ENCODE peak calls at places on chromosome 22, in six cellular contexts. I is neural crest cell, X is progenitor cell of endocrine pancreas, C is esophagus squamous epithelium, V is psoas muscle, Y is A549. J is an unnamed sample.

GRCh38 chr22:46775364-46775758 is 12.9 kb downstream of the TBC1D22A start:
- DNase-seq in I (no peak), X (no peak), C (no peak), V (no peak), Y (no peak), J (no peak)

GRCh38 chr22:49392841-49393510 is 434.7 kb downstream of the BRD1 start:
- DNase-seq in I (no peak), X (no peak), C (no peak), V (no peak), Y (no peak), J (no peak)

GRCh38 chr22:30017824-30018223 is 62.4 kb upstream of the HORMAD2 start:
- DNase-seq in I (no peak), X (no peak), C (no peak), V (no peak), Y (no peak), J (no peak)

GRCh38 chr22:23533328-23533762 is 46.7 kb downstream of the IGLL1 start:
- DNase-seq in I (peak; percentile 74), X (peak; percentile 67), C (no peak), V (no peak), Y (peak; percentile 50), J (peak; percentile 2)

GRCh38 chr22:49883294-49883640 is 29.6 kb downstream of the ZBED4 start:
- DNase-seq in I (no peak), X (no peak), C (no peak), V (no peak), Y (no peak), J (no peak)

GRCh38 chr22:17100621-17101020 is 15.8 kb downstream of the IL17RA start:
- DNase-seq in I (no peak), X (no peak), C (no peak), V (no peak), Y (no peak), J (no peak)

GRCh38 chr22:50600541-50600940 is at the start of gene MAPK8IP2:
- DNase-seq in I (no peak), X (no peak), C (no peak), V (no peak), Y (no peak), J (no peak)

GRCh38 chr22:21937041-21937820 is 15.4 kb downstream of the PPM1F start:
- DNase-seq in I (no peak), X (no peak), C (no peak), V (peak; percentile 53), Y (no peak), J (no peak)

GRCh38 chr22:23752750-23753149 is 1.5 kb downstream of the VPREB3 start:
- DNase-seq in I (no peak), X (no peak), C (no peak), V (no peak), Y (no peak), J (no peak)

GRCh38 chr22:44488354-44488753 is 9.7 kb downstream of the RTL6 start:
- DNase-seq in I (no peak), X (no peak), C (no peak), V (no peak), Y (no peak), J (no peak)

GRCh38 chr22:19132693-19133400 is 1.7 kb downstream of the TSSK2 start:
- DNase-seq in I (no peak), X (no peak), C (no peak), V (no peak), Y (no peak), J (no peak)

GRCh38 chr22:21612858-21613257 is 17.0 kb downstream of the YDJC start:
- DNase-seq in I (no peak), X (no peak), C (no peak), V (no peak), Y (no peak), J (no peak)

GRCh38 chr22:29621761-29622526 is 18.5 kb downstream of the NF2 start:
- DNase-seq in I (no peak), X (no peak), C (no peak), V (no peak), Y (peak; percentile 69), J (peak; percentile 83)

GRCh38 chr22:42611076-42611475 is 3.6 kb downstream of the POLDIP3 start:
- DNase-seq in I (no peak), X (no peak), C (no peak), V (no peak), Y (no peak), J (no peak)

GRCh38 chr22:29309332-29310064 is 3.0 kb downstream of the GAS2L1 start:
- DNase-seq in I (no peak), X (no peak), C (no peak), V (no peak), Y (no peak), J (no peak)

GRCh38 chr22:44522526-44523170 is 24.6 kb upstream of the RTL6 start:
- DNase-seq in I (no peak), X (no peak), C (no peak), V (no peak), Y (no peak), J (no peak)

GRCh38 chr22:44625981-44626687 is 75.9 kb upstream of the PRR5 start:
- DNase-seq in I (peak; percentile 77), X (peak; percentile 74), C (no peak), V (peak; percentile 68), Y (peak; percentile 46), J (peak; percentile 55)

GRCh38 chr22:50620861-50621490 is 7.0 kb downstream of the ARSA start:
- DNase-seq in I (no peak), X (no peak), C (no peak), V (no peak), Y (no peak), J (no peak)

GRCh38 chr22:29744902-29745301 is 21.9 kb downstream of the ZMAT5 start:
- DNase-seq in I (no peak), X (no peak), C (no peak), V (peak; percentile 84), Y (no peak), J (peak; percentile 75)

DNA sequence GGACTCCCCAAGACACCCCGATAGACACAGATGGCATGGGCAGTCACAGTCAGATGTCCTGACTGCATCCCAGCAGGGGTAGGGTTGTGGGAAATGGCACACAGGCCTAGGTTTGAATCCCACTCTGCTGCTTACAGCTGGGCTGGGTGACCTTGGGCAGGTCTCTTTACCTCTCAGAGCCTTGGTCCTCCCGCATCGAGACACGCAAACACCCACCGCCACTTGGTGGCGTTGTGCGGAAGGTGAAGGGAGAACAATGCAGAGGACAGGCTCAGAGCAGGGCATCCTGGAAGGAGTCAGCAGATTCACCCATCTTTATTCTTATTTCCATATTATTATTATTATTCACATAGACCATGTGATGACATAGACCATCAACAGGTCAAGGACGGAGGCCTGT is 140.5 kb downstream of the MIAT start:
- DNase-seq in I (peak; percentile 9), X (no peak), C (no peak), V (no peak), Y (peak; percentile 13), J (no peak)
- TF ChIP-seq CTCF in I (no peak), X (no peak), C (no peak), V (no peak), Y (peak; percentile 30), J (no peak)

DNA sequence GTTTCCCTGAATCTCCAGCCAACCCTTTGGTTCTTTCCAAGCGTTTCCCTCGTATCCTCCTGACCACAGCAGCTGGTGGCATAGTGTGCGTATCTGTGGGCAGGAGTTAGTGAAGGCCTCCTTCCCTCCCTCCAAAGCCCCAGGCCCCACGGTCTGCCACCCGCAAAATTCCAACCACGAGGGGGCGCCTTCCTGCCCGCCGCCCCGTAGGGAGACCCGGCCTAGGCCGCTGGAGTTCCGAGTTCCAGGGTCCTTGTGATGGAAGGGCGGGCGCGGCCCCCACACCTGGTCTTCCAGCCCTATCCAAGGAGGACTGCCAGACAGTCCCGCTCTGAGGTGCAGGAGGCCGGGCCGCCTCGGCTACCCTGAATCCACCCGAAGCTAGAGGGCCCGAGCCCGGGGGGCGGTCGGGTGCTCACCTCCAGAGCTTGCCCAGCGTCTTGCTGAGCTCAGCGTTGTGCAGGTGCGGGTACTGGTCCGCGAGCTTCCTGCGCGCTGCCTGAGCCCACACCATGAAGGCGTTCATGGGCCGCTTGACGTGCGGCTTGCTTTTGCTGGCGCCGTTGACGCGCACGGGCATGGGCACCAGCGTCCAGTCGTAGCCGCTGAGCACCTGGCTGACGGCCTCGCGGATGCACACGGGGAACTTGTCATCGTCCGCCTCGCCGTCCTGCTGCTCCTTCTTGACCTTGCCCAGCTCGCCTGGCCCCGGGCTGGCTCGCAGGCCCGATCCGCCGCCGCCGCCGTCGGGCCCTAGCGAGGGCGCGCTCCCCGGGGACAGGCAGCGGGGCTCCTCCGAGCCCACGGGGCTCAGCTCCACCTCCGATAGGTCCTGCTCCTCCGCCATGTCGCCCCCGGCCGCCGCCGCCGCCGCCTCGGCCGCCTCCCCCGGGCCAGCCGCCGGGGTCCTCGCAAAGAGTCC is 1.2 kb downstream of the SOX10 start:
- DNase-seq in I (peak; percentile 57), X (peak; percentile 36), C (no peak), V (no peak), Y (no peak), J (no peak)
- TF ChIP-seq CTCF in I (peak; percentile 71), X (peak; percentile 67), C (no peak), V (no peak), Y (no peak), J (no peak)

DNA sequence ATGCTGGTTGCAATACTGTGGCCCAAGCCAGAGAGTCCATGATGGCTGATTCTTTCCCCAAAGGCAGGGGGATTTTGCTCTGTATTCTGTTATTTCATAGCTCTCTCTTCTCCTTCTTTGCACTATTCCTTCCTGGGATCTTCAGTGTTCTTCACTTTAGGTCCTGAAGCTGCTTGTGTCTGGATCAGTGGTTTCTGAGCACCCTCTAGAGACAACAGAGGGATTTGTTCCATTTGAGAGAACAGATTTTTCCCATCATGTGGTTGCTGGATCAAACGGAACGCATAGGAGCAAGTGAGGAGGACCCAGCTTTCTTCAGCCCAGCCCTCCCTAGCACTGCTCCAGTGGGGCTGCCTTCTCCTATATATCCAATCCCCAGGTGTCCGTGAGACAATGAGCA is 68.7 kb upstream of the SYN3 start:
- DNase-seq in I (no peak), X (no peak), C (no peak), V (no peak), Y (no peak), J (peak; percentile 16)
- TF ChIP-seq CTCF in I (peak; percentile 54), X (peak; percentile 33), C (no peak), V (no peak), Y (peak; percentile 24), J (no peak)

GRCh38 chr22:39997939-39998726 is 3.4 kb downstream of the FAM83F start:
- DNase-seq in I (no peak), X (no peak), C (no peak), V (no peak), Y (peak; percentile 18), J (peak; percentile 74)

GRCh38 chr22:39997421-39997820 is 2.7 kb downstream of the FAM83F start:
- DNase-seq in I (no peak), X (no peak), C (no peak), V (no peak), Y (no peak), J (no peak)

GRCh38 chr22:40000171-40000570 is 5.4 kb downstream of the FAM83F start:
- DNase-seq in I (no peak), X (no peak), C (no peak), V (no peak), Y (no peak), J (no peak)

GRCh38 chr22:40001104-40001503 is 6.3 kb downstream of the FAM83F start:
- DNase-seq in I (no peak), X (no peak), C (no peak), V (no peak), Y (no peak), J (no peak)

GRCh38 chr22:39999144-39999757 is 4.5 kb downstream of the FAM83F start:
- DNase-seq in I (no peak), X (no peak), C (no peak), V (no peak), Y (peak; percentile 30), J (peak; percentile 64)
- TF ChIP-seq CTCF in I (no peak), X (no peak), C (no peak), V (no peak), Y (no peak), J (no peak)

J was measured in RWPE1.